ENCODE peak calls at places on chromosomes 2 and 18, in seven cellular contexts. O, C, Y, W, A, D and I are unnamed samples.

GRCh38 chr2:9481257-9481922 is 7.0 kb downstream of the IAH1 start:
- DNase-seq in O (no peak), C (no peak), Y (no peak), W (no peak), A (peak; percentile 80), D (no peak), I (peak; percentile 53)

GRCh38 chr2:171522804-171523338 is 597 bp downstream of the CYBRD1 start:
- DNase-seq in O (no peak), C (no peak), Y (peak; percentile 23), W (no peak), A (no peak), D (peak; percentile 85), I (no peak)

GRCh38 chr18:69885841-69886531 is 61.7 kb downstream of the CD226 start:
- DNase-seq in O (no peak), C (no peak), Y (no peak), W (no peak), A (no peak), D (no peak), I (no peak)

GRCh38 chr2:8312861-8313768 is 368.7 kb upstream of the ID2 start:
- DNase-seq in O (no peak), C (no peak), Y (peak; percentile 49), W (peak; percentile 28), A (no peak), D (peak; percentile 63), I (peak; percentile 8)

GRCh38 chr2:84481702-84482101 is 22.6 kb upstream of the SUCLG1 start:
- DNase-seq in O (peak; percentile 74), C (no peak), Y (no peak), W (peak; percentile 42), A (peak; percentile 73), D (no peak), I (peak; percentile 52)

GRCh38 chr18:62957885-62958472 is 242.6 kb downstream of the PHLPP1 start:
- DNase-seq in O (peak; percentile 46), C (no peak), Y (peak; percentile 67), W (peak; percentile 49), A (peak; percentile 56), D (peak; percentile 83), I (no peak)

GRCh38 chr2:191222507-191222906 is 22.7 kb upstream of the MYO1B start:
- DNase-seq in O (peak; percentile 87), C (no peak), Y (no peak), W (no peak), A (no peak), D (no peak), I (peak; percentile 67)

GRCh38 chr2:7031424-7032245 is 114.4 kb downstream of the RNF144A start:
- DNase-seq in O (no peak), C (peak; percentile 90), Y (peak; percentile 96), W (no peak), A (peak; percentile 24), D (no peak), I (peak; percentile 18)

GRCh38 chr2:21131861-21132260 is 8.1 kb downstream of the TDRD15 start:
- DNase-seq in O (no peak), C (no peak), Y (no peak), W (no peak), A (no peak), D (no peak), I (no peak)

GRCh38 chr2:61017003-61017555 is 441 bp upstream of the PEX13 start:
- DNase-seq in O (peak; percentile 60), C (peak; percentile 70), Y (peak; percentile 93), W (peak; percentile 76), A (peak; percentile 74), D (peak; percentile 94), I (peak; percentile 88)

DNA sequence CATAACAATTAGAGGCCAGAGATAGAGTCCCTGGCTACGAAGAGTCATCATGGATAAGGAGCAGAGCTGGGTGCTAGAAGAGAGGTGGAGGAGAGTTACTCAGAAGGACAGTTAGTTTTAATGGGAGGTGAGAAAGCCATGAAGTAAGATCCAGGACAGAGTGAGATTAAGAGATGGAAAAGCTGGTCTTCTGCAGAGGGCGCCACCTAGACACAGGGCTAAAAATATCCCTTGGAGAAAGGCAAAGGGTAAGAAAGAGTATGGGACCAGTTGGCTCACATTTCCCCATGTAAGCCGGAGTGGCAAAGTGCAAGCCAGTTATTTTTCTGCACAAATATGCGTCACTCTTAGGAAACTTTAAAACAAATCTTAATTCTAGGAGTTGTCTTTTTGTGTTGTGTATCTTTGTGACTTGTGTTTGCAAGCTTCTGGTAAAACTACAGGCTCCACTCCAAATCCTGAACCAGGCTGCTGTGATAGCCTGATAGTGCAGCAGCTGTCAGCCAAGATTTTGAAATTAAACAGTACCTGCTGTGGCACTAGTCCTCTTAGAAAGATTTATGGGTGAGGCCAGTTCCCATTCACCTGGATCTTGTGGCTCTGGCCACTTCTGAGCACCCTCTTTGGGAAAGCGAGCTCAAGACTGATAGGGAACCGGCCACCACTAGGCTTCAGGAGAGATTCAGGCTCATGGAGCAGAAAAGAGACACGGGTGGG is 204.2 kb downstream of the TPGS2 start:
- DNase-seq in O (no peak), C (no peak), Y (no peak), W (no peak), A (no peak), D (peak; percentile 54), I (no peak)
- TF ChIP-seq CTCF in O (no peak), C (no peak), Y (no peak), W (no peak), A (peak; percentile 17), D (peak; percentile 63), I (no peak)

GRCh38 chr2:219443697-219444023 is 9.0 kb downstream of the SPEG start:
- DNase-seq in O (no peak), C (no peak), Y (no peak), W (no peak), A (no peak), D (no peak), I (no peak)
- H3K4me3 ChIP-seq in O (peak overlapping the region; percentile 8), C (no peak overlapping the region), Y (no peak overlapping the region), W (no peak overlapping the region), A (no peak overlapping the region), D (no peak overlapping the region), I (no peak overlapping the region)

DNA sequence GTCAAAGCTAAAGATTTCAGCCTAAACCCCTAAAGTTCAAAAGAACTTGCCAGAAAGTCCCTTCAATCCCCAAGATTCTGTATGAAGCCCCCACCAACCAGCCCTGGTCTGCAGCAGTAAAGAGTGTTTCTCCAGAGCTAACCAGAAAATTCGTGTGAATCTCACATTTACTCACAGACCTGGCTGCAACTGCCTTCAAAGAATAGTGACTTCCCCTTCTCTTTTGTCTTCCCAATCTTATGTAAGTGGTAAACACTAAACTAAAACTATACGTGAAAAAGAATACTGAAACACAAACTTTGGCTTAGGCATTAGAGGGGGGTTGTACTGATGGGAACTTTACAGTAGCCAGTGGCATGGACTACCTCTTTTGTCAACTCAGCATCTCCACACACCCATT is 50.6 kb upstream of the SETBP1 start:
- DNase-seq in O (no peak), C (no peak), Y (no peak), W (no peak), A (no peak), D (no peak), I (no peak)
- TF ChIP-seq CTCF in O (no peak), C (no peak), Y (no peak), W (no peak), A (no peak), D (no peak), I (no peak)

GRCh38 chr18:36672437-36673344 is 156.1 kb downstream of the TPGS2 start:
- DNase-seq in O (peak; percentile 54), C (peak; percentile 80), Y (peak; percentile 39), W (peak; percentile 73), A (peak; percentile 18), D (no peak), I (peak; percentile 40)
- H3K4me3 ChIP-seq in O (peak overlapping the region; percentile 25), C (peak overlapping the region; percentile 44), Y (no peak overlapping the region), W (peak overlapping the region; percentile 35), A (peak overlapping the region; percentile 24), D (no peak overlapping the region), I (peak overlapping the region; percentile 14)